ENCODE peak calls at places on chromosome 11, in five cellular contexts. S is heart right ventricle, D is tibial nerve, O is bronchial epithelial cell, K is cardiac muscle cell. I is an unnamed sample.

GRCh38 chr11:83166193-83166866 is 9.4 kb downstream of the PCF11 start:
- DNase-seq in D (no peak), O (no peak), K (no peak), S (no peak), I (no peak)

GRCh38 chr11:68206211-68206610 is 6.9 kb downstream of the KMT5B start:
- DNase-seq in O (peak), S (no peak), K (peak), D (peak), I (no peak)

GRCh38 chr11:69642549-69642912 is 1.6 kb downstream of the CCND1 start:
- DNase-seq in D (no peak), S (no peak), K (no peak), O (no peak), I (no peak)

GRCh38 chr11:70611166-70611565 is 212.8 kb downstream of the CTTN start:
- DNase-seq in S (no peak), K (no peak), D (no peak), O (no peak), I (no peak)

GRCh38 chr11:72241290-72241781 is 2.6 kb downstream of the PHOX2A start:
- DNase-seq in S (no peak), K (no peak), O (no peak), D (no peak), I (no peak)

GRCh38 chr11:489610-490185 is 17.3 kb downstream of the RNH1 start:
- DNase-seq in O (no peak), S (no peak), K (no peak), D (no peak), I (no peak)

GRCh38 chr11:100687630-100688395 is 725 bp downstream of the ARHGAP42 start:
- DNase-seq in K (peak), D (peak), S (peak), O (peak), I (peak)

GRCh38 chr11:34356576-34356917 is 1.3 kb downstream of the ABTB2 start:
- DNase-seq in S (no peak), D (no peak), O (no peak), K (peak), I (no peak)

GRCh38 chr11:26951849-26952515 is 41.9 kb upstream of the FIBIN start:
- DNase-seq in D (no peak), S (no peak), K (peak), O (no peak), I (no peak)

GRCh38 chr11:117843666-117844484 is 19.3 kb upstream of the FXYD2 start:
- DNase-seq in K (peak), O (peak), S (peak), D (peak), I (no peak)

GRCh38 chr11:9861860-9862725 is 198.2 kb downstream of the SWAP70 start:
- DNase-seq in S (peak), K (peak), O (peak), D (peak), I (peak)

GRCh38 chr11:15769203-15769602 is 587.1 kb downstream of the SOX6 start:
- DNase-seq in K (no peak), S (no peak), O (peak), D (no peak), I (no peak)

GRCh38 chr11:27468643-27469332 is 3.8 kb downstream of the LGR4 start:
- DNase-seq in D (no peak), O (peak), S (no peak), K (no peak), I (no peak)

GRCh38 chr11:31646206-31646605 is 136.6 kb downstream of the ELP4 start:
- DNase-seq in O (peak), S (no peak), D (no peak), K (peak), I (no peak)

GRCh38 chr11:69636512-69636866 is 4.5 kb upstream of the CCND1 start:
- DNase-seq in S (peak), D (peak), K (peak), O (peak), I (peak)

GRCh38 chr11:60957188-60957587 is 5.2 kb upstream of the SLC15A3 start:
- DNase-seq in O (peak), D (no peak), K (peak), S (no peak), I (no peak)

GRCh38 chr11:997907-998306 is 38.6 kb downstream of the MUC6 start:
- DNase-seq in O (no peak), K (no peak), D (no peak), S (no peak), I (no peak)

GRCh38 chr11:29318134-29318845 is 698.5 kb downstream of the KCNA4 start:
- DNase-seq in K (no peak), O (peak), D (no peak), S (no peak), I (no peak)

GRCh38 chr11:2142300-2142759 is 3.1 kb upstream of the IGF2 start:
- DNase-seq in O (peak), K (peak), S (no peak), D (no peak), I (no peak)

DNA sequence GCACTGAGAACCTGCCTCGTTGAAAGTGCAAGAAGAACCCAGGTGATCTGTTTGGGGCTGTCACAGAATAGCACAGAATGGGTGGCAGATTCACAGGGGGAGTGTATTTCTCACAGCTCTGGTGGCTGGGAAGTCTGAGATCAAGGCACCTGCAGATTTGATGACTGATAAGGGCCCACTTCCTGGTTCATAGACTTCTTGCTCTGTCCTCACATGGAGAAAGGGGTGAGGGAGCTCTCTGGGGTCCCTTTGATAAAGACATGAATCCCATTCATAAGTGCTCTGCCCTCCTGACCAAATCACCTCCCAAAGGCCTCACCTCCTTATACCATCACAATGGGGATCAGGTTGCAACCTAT is 198.5 kb upstream of the SORL1-AS1 start:
- DNase-seq in D (no peak), S (no peak), K (no peak), O (no peak), I (no peak)
- H3K4me3 ChIP-seq in D (no peak), S (no peak), K (no peak), O (no peak), I (no peak)

GRCh38 chr11:47501095-47501494 is 51.8 kb downstream of the CELF1 start:
- DNase-seq in O (no peak), D (no peak), S (no peak), K (no peak), I (no peak)
- TF ChIP-seq CTCF in O (no peak), D (no peak), S (no peak), K (no peak), I (no peak)

GRCh38 chr11:13118691-13119090 is 109.6 kb downstream of the RASSF10 start:
- DNase-seq in K (no peak), O (no peak), D (no peak), S (no peak), I (no peak)

GRCh38 chr11:13116491-13116890 is 107.4 kb downstream of the RASSF10 start:
- DNase-seq in D (no peak), O (no peak), K (no peak), S (no peak), I (no peak)

GRCh38 chr11:13119361-13119760 is 110.2 kb downstream of the RASSF10 start:
- DNase-seq in D (no peak), K (no peak), O (peak), S (no peak), I (no peak)

GRCh38 chr11:13118194-13118593 is 109.1 kb downstream of the RASSF10 start:
- DNase-seq in O (peak), D (no peak), K (peak), S (no peak), I (peak)

GRCh38 chr11:13117344-13117743 is 108.2 kb downstream of the RASSF10 start:
- DNase-seq in S (no peak), K (no peak), O (peak), D (no peak), I (no peak)
- H3K4me3 ChIP-seq in S (no peak), K (no peak), O (no peak), D (no peak), I (no peak)

GRCh38 chr11:46896719-46897406 is 21.5 kb downstream of the LRP4 start:
- DNase-seq in O (peak), S (no peak), D (no peak), K (peak), I (no peak)
- TF ChIP-seq CTCF in O (peak), S (peak), D (no peak), K (peak), I (peak)

DNA sequence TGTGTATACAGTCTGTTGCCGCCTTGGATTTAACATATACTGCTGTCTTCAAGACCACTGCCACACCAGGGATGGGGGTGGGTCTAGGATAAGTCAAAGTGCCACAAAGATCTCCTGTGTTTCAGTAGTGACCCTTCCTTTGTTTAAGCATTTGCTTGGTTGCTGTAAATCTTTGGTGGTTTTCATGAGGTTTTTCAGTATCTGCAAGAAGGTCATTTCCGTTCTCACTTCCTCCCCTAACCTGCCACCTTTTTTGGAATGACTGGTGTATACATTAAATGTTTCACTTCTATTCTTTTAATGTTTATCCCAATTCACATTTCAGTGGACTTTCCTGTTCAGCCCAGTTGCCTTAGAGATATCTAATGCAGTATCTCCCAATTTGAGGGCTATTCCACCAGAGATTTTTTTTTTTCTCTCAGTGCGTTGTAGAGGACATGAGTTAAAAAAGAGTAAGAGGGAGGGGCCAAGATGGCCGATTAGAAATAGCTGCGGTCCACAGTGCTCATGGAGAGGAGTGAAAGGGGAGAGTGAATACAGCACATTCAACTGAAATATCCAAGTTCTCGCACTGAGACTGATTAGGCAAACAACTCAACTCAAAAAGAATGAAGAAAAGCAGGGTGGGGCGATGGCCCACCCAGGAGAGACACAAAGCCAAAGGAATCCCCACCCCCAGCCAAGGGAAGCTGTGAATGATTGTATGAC is 43.2 kb downstream of the USP47 start:
- DNase-seq in S (no peak), O (no peak), K (no peak), D (no peak), I (no peak)
- H3K4me3 ChIP-seq in S (no peak), O (no peak), K (no peak), D (no peak), I (no peak)

GRCh38 chr11:7538466-7539454 is 25.0 kb downstream of the PPFIBP2 start:
- DNase-seq in K (no peak), O (peak), D (no peak), S (no peak), I (no peak)

GRCh38 chr11:7538023-7538422 is 24.2 kb downstream of the PPFIBP2 start:
- DNase-seq in S (peak), K (peak), O (no peak), D (peak), I (no peak)

GRCh38 chr11:7534030-7534378 is 20.2 kb downstream of the PPFIBP2 start:
- DNase-seq in K (no peak), S (no peak), O (no peak), D (no peak), I (no peak)

GRCh38 chr11:7537260-7537659 is 23.5 kb downstream of the PPFIBP2 start:
- DNase-seq in S (no peak), O (no peak), D (no peak), K (no peak), I (no peak)

GRCh38 chr11:7536102-7536501 is 22.3 kb downstream of the PPFIBP2 start:
- DNase-seq in K (no peak), O (no peak), D (no peak), S (no peak), I (no peak)
- TF ChIP-seq CTCF in K (no peak), O (peak), D (peak), S (no peak), I (peak)

GRCh38 chr11:35622070-35622469 is 3.8 kb downstream of the FJX1 start:
- DNase-seq in K (peak), O (peak), S (no peak), D (no peak), I (peak)
- H3K4me3 ChIP-seq in K (no peak), O (no peak), S (no peak), D (no peak), I (no peak)

GRCh38 chr11:109853156-109853776 is 239.9 kb upstream of the ZC3H12C start:
- DNase-seq in D (no peak), O (peak), S (no peak), K (peak), I (peak)
- TF ChIP-seq CTCF in D (peak), O (peak), S (peak), K (peak), I (peak)

GRCh38 chr11:19259487-19260345 is 19.0 kb upstream of the E2F8 start:
- DNase-seq in S (peak), D (peak), K (peak), O (peak), I (no peak)
- H3K4me3 ChIP-seq in S (peak), D (no peak), K (no peak), O (no peak), I (no peak)

GRCh38 chr11:17827006-17827405 is 92.4 kb downstream of the KCNC1 start:
- DNase-seq in S (no peak), D (no peak), O (peak), K (no peak), I (no peak)
- TF ChIP-seq CTCF in S (no peak), D (no peak), O (peak), K (peak), I (peak)